ENCODE peak calls at places on chromosome 15, in eight cellular contexts. J is AG10803; D is nephron progenitor cell; C is activated CD4-positive, CD25-positive, alpha-beta regulatory T cell; B is HTR-8/SVneo; X is fibroblast of lung; H is stimulated activated CD4-positive, alpha-beta T cell treated with anti-CD3 and anti-CD28 coated beads, Interleukin-15, amount 100 ng/mL, for 24 hours; K is stimulated activated naive B cell treated with anti-CD40 and anti-IgM and Interleukin-4, amounts not matched to agents 10 μg/mL and 1 μg/mL and 100 μg/mL, for 72 hours. S is an unnamed sample.

GRCh38 chr15:95131071-95131683 is 899.8 kb downstream of the MCTP2 start:
- DNase-seq in J (no peak), D (no peak), C (no peak), B (no peak), X (no peak), H (no peak), K (no peak), S (no peak)

GRCh38 chr15:93030430-93031102 is 58.4 kb downstream of the RGMA start:
- DNase-seq in J (peak), D (peak), C (peak), B (peak), X (peak), H (peak), K (peak), S (peak)

GRCh38 chr15:34739346-34739745 is 15.5 kb downstream of the GJD2 start:
- DNase-seq in J (no peak), D (no peak), C (no peak), B (no peak), X (no peak), H (no peak), K (no peak), S (no peak)

GRCh38 chr15:76335851-76336253 is 721 bp upstream of the ISL2 start:
- DNase-seq in J (no peak), D (peak), C (no peak), B (no peak), X (no peak), H (no peak), K (no peak), S (no peak)

GRCh38 chr15:89107984-89108383 is 19.7 kb downstream of the ABHD2 start:
- DNase-seq in J (no peak), D (no peak), C (no peak), B (no peak), X (no peak), H (no peak), K (no peak), S (no peak)

GRCh38 chr15:101306341-101307047 is 11.4 kb upstream of the SNRPA1 start:
- DNase-seq in J (no peak), D (no peak), C (no peak), B (no peak), X (no peak), H (no peak), K (no peak), S (no peak)

GRCh38 chr15:83287541-83288027 is 3.1 kb upstream of the BNC1 start:
- DNase-seq in J (peak), D (no peak), C (no peak), B (peak), X (peak), H (no peak), K (no peak), S (peak)

GRCh38 chr15:72184165-72184811 is 13.3 kb downstream of the GRAMD2A start:
- DNase-seq in J (peak), D (peak), C (no peak), B (peak), X (peak), H (no peak), K (no peak), S (peak)

GRCh38 chr15:63752075-63752684 is 81.6 kb downstream of the HERC1 start:
- DNase-seq in J (peak), D (no peak), C (no peak), B (peak), X (peak), H (peak), K (peak), S (peak)

GRCh38 chr15:67066041-67067021 is 929 bp downstream of the SMAD3 start:
- DNase-seq in J (no peak), D (peak), C (no peak), B (no peak), X (no peak), H (peak), K (no peak), S (no peak)

GRCh38 chr15:94230436-94230885 is 900 bp upstream of the MCTP2 start:
- DNase-seq in J (no peak), D (no peak), C (no peak), B (no peak), X (no peak), H (no peak), K (no peak), S (no peak)

GRCh38 chr15:88258021-88258641 is 1.6 kb upstream of the NTRK3 start:
- DNase-seq in J (peak), D (peak), C (no peak), B (no peak), X (peak), H (peak), K (no peak), S (peak)

GRCh38 chr15:68407886-68408500 is 24.0 kb downstream of the ITGA11 start:
- DNase-seq in J (no peak), D (no peak), C (no peak), B (no peak), X (no peak), H (no peak), K (no peak), S (no peak)

GRCh38 chr15:53378096-53378620 is 381.3 kb downstream of the WDR72 start:
- DNase-seq in J (no peak), D (no peak), C (no peak), B (no peak), X (no peak), H (no peak), K (no peak), S (no peak)

GRCh38 chr15:23616536-23616935 is 31.1 kb downstream of the MAGEL2 start:
- DNase-seq in J (no peak), D (no peak), C (no peak), B (no peak), X (no peak), H (no peak), K (no peak), S (no peak)

GRCh38 chr15:41417418-41417811 is 520 bp downstream of the RTF1 start:
- DNase-seq in J (peak), D (peak), C (no peak), B (peak), X (peak), H (peak), K (no peak), S (peak)

S was measured in fibroblast of the aortic adventitia.